ENCODE peak calls at places on chromosomes 5 and 9, in eight cellular contexts. One of them, this sample, is unnamed.

GRCh38 chr5:13773652-13774051 is 170.8 kb downstream of the DNAH5 start:
- DNase-seq in HS-27A: no peak
- DNase-seq in HT-29: no peak
- DNase-seq in RPMI8226: no peak
- DNase-seq in NCI-H1092 treated with DMSO at 0.1 percent for 48 hours: no peak
- DNase-seq in astrocyte of the spinal cord: no peak
- DNase-seq in activated CD4-positive, alpha-beta T cell treated with anti-CD3 and anti-CD28 coated beads, Interleukin-2, amount 10 ng/mL, durations not matched to agents 7 days and 5 days: no peak
- DNase-seq in amygdala: no peak
- DNase-seq in this sample: no peak

GRCh38 chr5:51347704-51348103 is 35.5 kb upstream of the ISL1 start:
- DNase-seq in RPMI8226: no peak
- DNase-seq in HS-27A: no peak
- DNase-seq in activated CD4-positive, alpha-beta T cell treated with anti-CD3 and anti-CD28 coated beads, Interleukin-2, amount 10 ng/mL, durations not matched to agents 7 days and 5 days: no peak
- DNase-seq in astrocyte of the spinal cord: no peak
- DNase-seq in HT-29: peak
- DNase-seq in amygdala: no peak
- DNase-seq in NCI-H1092 treated with DMSO at 0.1 percent for 48 hours: peak
- DNase-seq in this sample: no peak

GRCh38 chr5:111461261-111461671 is 51.1 kb downstream of the STARD4 start:
- DNase-seq in amygdala: no peak
- DNase-seq in NCI-H1092 treated with DMSO at 0.1 percent for 48 hours: peak
- DNase-seq in astrocyte of the spinal cord: peak
- DNase-seq in activated CD4-positive, alpha-beta T cell treated with anti-CD3 and anti-CD28 coated beads, Interleukin-2, amount 10 ng/mL, durations not matched to agents 7 days and 5 days: no peak
- DNase-seq in RPMI8226: peak
- DNase-seq in HT-29: peak
- DNase-seq in HS-27A: no peak
- DNase-seq in this sample: no peak

GRCh38 chr5:57539281-57539701 is 56.7 kb upstream of the ACTBL2 start:
- DNase-seq in activated CD4-positive, alpha-beta T cell treated with anti-CD3 and anti-CD28 coated beads, Interleukin-2, amount 10 ng/mL, durations not matched to agents 7 days and 5 days: no peak
- DNase-seq in HS-27A: no peak
- DNase-seq in astrocyte of the spinal cord: peak
- DNase-seq in HT-29: no peak
- DNase-seq in RPMI8226: no peak
- DNase-seq in NCI-H1092 treated with DMSO at 0.1 percent for 48 hours: no peak
- DNase-seq in amygdala: no peak
- DNase-seq in this sample: no peak

GRCh38 chr9:2469681-2470141 is 151.9 kb upstream of the VLDLR start:
- DNase-seq in HS-27A: no peak
- DNase-seq in activated CD4-positive, alpha-beta T cell treated with anti-CD3 and anti-CD28 coated beads, Interleukin-2, amount 10 ng/mL, durations not matched to agents 7 days and 5 days: peak
- DNase-seq in NCI-H1092 treated with DMSO at 0.1 percent for 48 hours: peak
- DNase-seq in HT-29: peak
- DNase-seq in RPMI8226: peak
- DNase-seq in astrocyte of the spinal cord: peak
- DNase-seq in amygdala: no peak
- DNase-seq in this sample: no peak

GRCh38 chr5:78075301-78075700 is 219.2 kb downstream of the AP3B1 start:
- DNase-seq in astrocyte of the spinal cord: no peak
- DNase-seq in amygdala: no peak
- DNase-seq in HS-27A: no peak
- DNase-seq in activated CD4-positive, alpha-beta T cell treated with anti-CD3 and anti-CD28 coated beads, Interleukin-2, amount 10 ng/mL, durations not matched to agents 7 days and 5 days: no peak
- DNase-seq in HT-29: no peak
- DNase-seq in NCI-H1092 treated with DMSO at 0.1 percent for 48 hours: no peak
- DNase-seq in RPMI8226: no peak
- DNase-seq in this sample: no peak

GRCh38 chr9:69605406-69605805 is 66.8 kb downstream of the APBA1 start:
- DNase-seq in activated CD4-positive, alpha-beta T cell treated with anti-CD3 and anti-CD28 coated beads, Interleukin-2, amount 10 ng/mL, durations not matched to agents 7 days and 5 days: no peak
- DNase-seq in HT-29: no peak
- DNase-seq in NCI-H1092 treated with DMSO at 0.1 percent for 48 hours: peak
- DNase-seq in astrocyte of the spinal cord: no peak
- DNase-seq in amygdala: no peak
- DNase-seq in RPMI8226: peak
- DNase-seq in HS-27A: no peak
- DNase-seq in this sample: no peak

GRCh38 chr5:32531885-32532520 is 53.4 kb upstream of the SUB1 start:
- DNase-seq in NCI-H1092 treated with DMSO at 0.1 percent for 48 hours: peak
- DNase-seq in amygdala: peak
- DNase-seq in HS-27A: no peak
- DNase-seq in astrocyte of the spinal cord: peak
- DNase-seq in activated CD4-positive, alpha-beta T cell treated with anti-CD3 and anti-CD28 coated beads, Interleukin-2, amount 10 ng/mL, durations not matched to agents 7 days and 5 days: peak
- DNase-seq in RPMI8226: peak
- DNase-seq in HT-29: peak
- DNase-seq in this sample: no peak

GRCh38 chr5:3349704-3350565 is 245.7 kb upstream of the IRX1 start:
- DNase-seq in activated CD4-positive, alpha-beta T cell treated with anti-CD3 and anti-CD28 coated beads, Interleukin-2, amount 10 ng/mL, durations not matched to agents 7 days and 5 days: no peak
- DNase-seq in amygdala: no peak
- DNase-seq in HT-29: no peak
- DNase-seq in RPMI8226: no peak
- DNase-seq in NCI-H1092 treated with DMSO at 0.1 percent for 48 hours: no peak
- DNase-seq in HS-27A: no peak
- DNase-seq in astrocyte of the spinal cord: no peak
- DNase-seq in this sample: peak

GRCh38 chr5:76402251-76402879 is 720 bp upstream of the IQGAP2 start:
- DNase-seq in NCI-H1092 treated with DMSO at 0.1 percent for 48 hours: no peak
- DNase-seq in HT-29: peak
- DNase-seq in RPMI8226: peak
- DNase-seq in amygdala: no peak
- DNase-seq in astrocyte of the spinal cord: peak
- DNase-seq in activated CD4-positive, alpha-beta T cell treated with anti-CD3 and anti-CD28 coated beads, Interleukin-2, amount 10 ng/mL, durations not matched to agents 7 days and 5 days: peak
- DNase-seq in HS-27A: no peak
- DNase-seq in this sample: no peak

GRCh38 chr5:98768160-98769005 is 5.1 kb upstream of the RGMB start:
- DNase-seq in astrocyte of the spinal cord: peak
- DNase-seq in amygdala: peak
- DNase-seq in HS-27A: no peak
- DNase-seq in HT-29: peak
- DNase-seq in NCI-H1092 treated with DMSO at 0.1 percent for 48 hours: peak
- DNase-seq in RPMI8226: peak
- DNase-seq in activated CD4-positive, alpha-beta T cell treated with anti-CD3 and anti-CD28 coated beads, Interleukin-2, amount 10 ng/mL, durations not matched to agents 7 days and 5 days: peak
- DNase-seq in this sample: peak

GRCh38 chr5:127519527-127519926 is 2.1 kb downstream of the PRRC1 start:
- DNase-seq in RPMI8226: no peak
- DNase-seq in NCI-H1092 treated with DMSO at 0.1 percent for 48 hours: no peak
- DNase-seq in amygdala: no peak
- DNase-seq in HS-27A: no peak
- DNase-seq in activated CD4-positive, alpha-beta T cell treated with anti-CD3 and anti-CD28 coated beads, Interleukin-2, amount 10 ng/mL, durations not matched to agents 7 days and 5 days: no peak
- DNase-seq in HT-29: no peak
- DNase-seq in astrocyte of the spinal cord: no peak
- DNase-seq in this sample: no peak

GRCh38 chr9:87678650-87679355 is 47.1 kb upstream of the CTSL start:
- DNase-seq in HT-29: peak
- DNase-seq in activated CD4-positive, alpha-beta T cell treated with anti-CD3 and anti-CD28 coated beads, Interleukin-2, amount 10 ng/mL, durations not matched to agents 7 days and 5 days: peak
- DNase-seq in astrocyte of the spinal cord: peak
- DNase-seq in NCI-H1092 treated with DMSO at 0.1 percent for 48 hours: peak
- DNase-seq in RPMI8226: peak
- DNase-seq in amygdala: peak
- DNase-seq in HS-27A: no peak
- DNase-seq in this sample: peak

GRCh38 chr5:155008669-155009068 is 4.9 kb upstream of the KIF4B start:
- DNase-seq in HS-27A: no peak
- DNase-seq in RPMI8226: no peak
- DNase-seq in astrocyte of the spinal cord: no peak
- DNase-seq in NCI-H1092 treated with DMSO at 0.1 percent for 48 hours: no peak
- DNase-seq in activated CD4-positive, alpha-beta T cell treated with anti-CD3 and anti-CD28 coated beads, Interleukin-2, amount 10 ng/mL, durations not matched to agents 7 days and 5 days: no peak
- DNase-seq in HT-29: no peak
- DNase-seq in amygdala: no peak
- DNase-seq in this sample: no peak

GRCh38 chr5:93746406-93747056 is 5.1 kb upstream of the POU5F2 start:
- DNase-seq in HT-29: no peak
- DNase-seq in RPMI8226: no peak
- DNase-seq in NCI-H1092 treated with DMSO at 0.1 percent for 48 hours: no peak
- DNase-seq in HS-27A: no peak
- DNase-seq in activated CD4-positive, alpha-beta T cell treated with anti-CD3 and anti-CD28 coated beads, Interleukin-2, amount 10 ng/mL, durations not matched to agents 7 days and 5 days: no peak
- DNase-seq in amygdala: no peak
- DNase-seq in astrocyte of the spinal cord: peak
- DNase-seq in this sample: no peak

GRCh38 chr9:136474974-136475865 is 7.6 kb downstream of the SEC16A start:
- DNase-seq in astrocyte of the spinal cord: no peak
- DNase-seq in RPMI8226: no peak
- DNase-seq in HS-27A: no peak
- DNase-seq in activated CD4-positive, alpha-beta T cell treated with anti-CD3 and anti-CD28 coated beads, Interleukin-2, amount 10 ng/mL, durations not matched to agents 7 days and 5 days: no peak
- DNase-seq in amygdala: no peak
- DNase-seq in HT-29: no peak
- DNase-seq in NCI-H1092 treated with DMSO at 0.1 percent for 48 hours: no peak
- DNase-seq in this sample: no peak

GRCh38 chr9:93253633-93254032 is 69.7 kb downstream of the WNK2 start:
- DNase-seq in amygdala: no peak
- DNase-seq in HS-27A: no peak
- DNase-seq in astrocyte of the spinal cord: no peak
- DNase-seq in activated CD4-positive, alpha-beta T cell treated with anti-CD3 and anti-CD28 coated beads, Interleukin-2, amount 10 ng/mL, durations not matched to agents 7 days and 5 days: no peak
- DNase-seq in RPMI8226: no peak
- DNase-seq in HT-29: no peak
- DNase-seq in NCI-H1092 treated with DMSO at 0.1 percent for 48 hours: no peak
- DNase-seq in this sample: no peak

GRCh38 chr5:82985763-82986162 is 91.4 kb downstream of the TMEM167A start:
- DNase-seq in RPMI8226: peak
- DNase-seq in activated CD4-positive, alpha-beta T cell treated with anti-CD3 and anti-CD28 coated beads, Interleukin-2, amount 10 ng/mL, durations not matched to agents 7 days and 5 days: no peak
- DNase-seq in NCI-H1092 treated with DMSO at 0.1 percent for 48 hours: no peak
- DNase-seq in HT-29: no peak
- DNase-seq in amygdala: no peak
- DNase-seq in HS-27A: no peak
- DNase-seq in astrocyte of the spinal cord: no peak
- DNase-seq in this sample: no peak

GRCh38 chr9:137218754-137219271 is 3.2 kb downstream of the RNF208 start:
- DNase-seq in astrocyte of the spinal cord: peak
- DNase-seq in activated CD4-positive, alpha-beta T cell treated with anti-CD3 and anti-CD28 coated beads, Interleukin-2, amount 10 ng/mL, durations not matched to agents 7 days and 5 days: no peak
- DNase-seq in HS-27A: no peak
- DNase-seq in NCI-H1092 treated with DMSO at 0.1 percent for 48 hours: no peak
- DNase-seq in HT-29: peak
- DNase-seq in amygdala: no peak
- DNase-seq in RPMI8226: no peak
- DNase-seq in this sample: no peak

GRCh38 chr5:45507174-45507573 is 189.0 kb downstream of the HCN1 start:
- DNase-seq in amygdala: peak
- DNase-seq in HS-27A: no peak
- DNase-seq in astrocyte of the spinal cord: peak
- DNase-seq in RPMI8226: no peak
- DNase-seq in NCI-H1092 treated with DMSO at 0.1 percent for 48 hours: peak
- DNase-seq in activated CD4-positive, alpha-beta T cell treated with anti-CD3 and anti-CD28 coated beads, Interleukin-2, amount 10 ng/mL, durations not matched to agents 7 days and 5 days: no peak
- DNase-seq in HT-29: no peak
- DNase-seq in this sample: no peak

GRCh38 chr9:2411459-2412215 is 209.9 kb upstream of the VLDLR start:
- DNase-seq in amygdala: no peak
- DNase-seq in activated CD4-positive, alpha-beta T cell treated with anti-CD3 and anti-CD28 coated beads, Interleukin-2, amount 10 ng/mL, durations not matched to agents 7 days and 5 days: no peak
- DNase-seq in NCI-H1092 treated with DMSO at 0.1 percent for 48 hours: no peak
- DNase-seq in RPMI8226: no peak
- DNase-seq in HS-27A: peak
- DNase-seq in astrocyte of the spinal cord: peak
- DNase-seq in HT-29: no peak
- DNase-seq in this sample: no peak

GRCh38 chr5:68465934-68466551 is 250.5 kb downstream of the PIK3R1 start:
- DNase-seq in activated CD4-positive, alpha-beta T cell treated with anti-CD3 and anti-CD28 coated beads, Interleukin-2, amount 10 ng/mL, durations not matched to agents 7 days and 5 days: no peak
- DNase-seq in HT-29: no peak
- DNase-seq in RPMI8226: no peak
- DNase-seq in astrocyte of the spinal cord: no peak
- DNase-seq in HS-27A: no peak
- DNase-seq in NCI-H1092 treated with DMSO at 0.1 percent for 48 hours: no peak
- DNase-seq in amygdala: no peak
- DNase-seq in this sample: no peak

GRCh38 chr9:93464876-93465275 is 11.5 kb upstream of the FAM120AOS start:
- DNase-seq in astrocyte of the spinal cord: no peak
- DNase-seq in amygdala: no peak
- DNase-seq in HS-27A: no peak
- DNase-seq in HT-29: no peak
- DNase-seq in RPMI8226: no peak
- DNase-seq in activated CD4-positive, alpha-beta T cell treated with anti-CD3 and anti-CD28 coated beads, Interleukin-2, amount 10 ng/mL, durations not matched to agents 7 days and 5 days: no peak
- DNase-seq in NCI-H1092 treated with DMSO at 0.1 percent for 48 hours: no peak
- DNase-seq in this sample: no peak

GRCh38 chr5:52269853-52270252 is 517.9 kb upstream of the ITGA1 start:
- DNase-seq in amygdala: no peak
- DNase-seq in astrocyte of the spinal cord: no peak
- DNase-seq in HT-29: no peak
- DNase-seq in activated CD4-positive, alpha-beta T cell treated with anti-CD3 and anti-CD28 coated beads, Interleukin-2, amount 10 ng/mL, durations not matched to agents 7 days and 5 days: no peak
- DNase-seq in RPMI8226: peak
- DNase-seq in HS-27A: no peak
- DNase-seq in NCI-H1092 treated with DMSO at 0.1 percent for 48 hours: peak
- DNase-seq in this sample: no peak